ENCODE peak calls at places on chromosomes 5 and 9, in seven cellular contexts. One of them, this sample, is unnamed.

GRCh38 chr9:95641591-95641990 is 124.8 kb upstream of the PTCH1 start:
- DNase-seq in NCI-H1105 treated with DMSO at 0.1 percent for 48 hours: no peak
- DNase-seq in AG20443: no peak
- DNase-seq in gastrocnemius medialis: no peak
- DNase-seq in neural progenitor cell: no peak
- DNase-seq in adrenal gland: peak; percentile 43
- DNase-seq in HTR-8/SVneo: no peak
- DNase-seq in this sample: no peak

GRCh38 chr5:142192799-142193428 is 84.3 kb downstream of the NDFIP1 start:
- DNase-seq in NCI-H1105 treated with DMSO at 0.1 percent for 48 hours: no peak
- DNase-seq in AG20443: no peak
- DNase-seq in gastrocnemius medialis: no peak
- DNase-seq in neural progenitor cell: no peak
- DNase-seq in adrenal gland: peak; percentile 8
- DNase-seq in HTR-8/SVneo: no peak
- DNase-seq in this sample: no peak

GRCh38 chr9:70408393-70409040 is 5.9 kb downstream of the KLF9 start:
- DNase-seq in NCI-H1105 treated with DMSO at 0.1 percent for 48 hours: no peak
- DNase-seq in AG20443: no peak
- DNase-seq in gastrocnemius medialis: no peak
- DNase-seq in neural progenitor cell: no peak
- DNase-seq in adrenal gland: no peak
- DNase-seq in HTR-8/SVneo: no peak
- DNase-seq in this sample: no peak

GRCh38 chr5:124341066-124341943 is 405.1 kb downstream of the ZNF608 start:
- DNase-seq in NCI-H1105 treated with DMSO at 0.1 percent for 48 hours: no peak
- DNase-seq in AG20443: no peak
- DNase-seq in gastrocnemius medialis: no peak
- DNase-seq in neural progenitor cell: no peak
- DNase-seq in adrenal gland: peak; percentile 10
- DNase-seq in HTR-8/SVneo: no peak
- DNase-seq in this sample: no peak

GRCh38 chr9:125521462-125522327 is 185.3 kb downstream of the MAPKAP1 start:
- DNase-seq in NCI-H1105 treated with DMSO at 0.1 percent for 48 hours: no peak
- DNase-seq in AG20443: peak; percentile 83
- DNase-seq in gastrocnemius medialis: no peak
- DNase-seq in neural progenitor cell: no peak
- DNase-seq in adrenal gland: peak; percentile 57
- DNase-seq in HTR-8/SVneo: peak; percentile 64
- DNase-seq in this sample: no peak

GRCh38 chr9:89822996-89823395 is 218.2 kb downstream of the GADD45G start:
- DNase-seq in NCI-H1105 treated with DMSO at 0.1 percent for 48 hours: no peak
- DNase-seq in AG20443: no peak
- DNase-seq in gastrocnemius medialis: no peak
- DNase-seq in neural progenitor cell: no peak
- DNase-seq in adrenal gland: no peak
- DNase-seq in HTR-8/SVneo: no peak
- DNase-seq in this sample: no peak

GRCh38 chr5:947626-948471 is 55.2 kb downstream of the TRIP13 start:
- DNase-seq in NCI-H1105 treated with DMSO at 0.1 percent for 48 hours: no peak
- DNase-seq in AG20443: no peak
- DNase-seq in gastrocnemius medialis: no peak
- DNase-seq in neural progenitor cell: no peak
- DNase-seq in adrenal gland: no peak
- DNase-seq in HTR-8/SVneo: no peak
- DNase-seq in this sample: no peak

GRCh38 chr9:114847492-114848417 is 41.9 kb upstream of the TNFSF15 start:
- DNase-seq in NCI-H1105 treated with DMSO at 0.1 percent for 48 hours: no peak
- DNase-seq in AG20443: no peak
- DNase-seq in gastrocnemius medialis: no peak
- DNase-seq in neural progenitor cell: no peak
- DNase-seq in adrenal gland: no peak
- DNase-seq in HTR-8/SVneo: no peak
- DNase-seq in this sample: no peak

GRCh38 chr9:125241863-125242739 is 958 bp upstream of the HSPA5 start:
- DNase-seq in NCI-H1105 treated with DMSO at 0.1 percent for 48 hours: no peak
- DNase-seq in AG20443: peak; percentile 30
- DNase-seq in gastrocnemius medialis: no peak
- DNase-seq in neural progenitor cell: no peak
- DNase-seq in adrenal gland: peak; percentile 42
- DNase-seq in HTR-8/SVneo: no peak
- DNase-seq in this sample: no peak

GRCh38 chr9:5688109-5688508 is 59.2 kb downstream of the RIC1 start:
- DNase-seq in NCI-H1105 treated with DMSO at 0.1 percent for 48 hours: no peak
- DNase-seq in AG20443: no peak
- DNase-seq in gastrocnemius medialis: no peak
- DNase-seq in neural progenitor cell: no peak
- DNase-seq in adrenal gland: peak; percentile 22
- DNase-seq in HTR-8/SVneo: no peak
- DNase-seq in this sample: no peak

GRCh38 chr5:83899351-83899970 is 178.8 kb upstream of the HAPLN1 start:
- DNase-seq in NCI-H1105 treated with DMSO at 0.1 percent for 48 hours: no peak
- DNase-seq in AG20443: no peak
- DNase-seq in gastrocnemius medialis: no peak
- DNase-seq in neural progenitor cell: no peak
- DNase-seq in adrenal gland: no peak
- DNase-seq in HTR-8/SVneo: no peak
- DNase-seq in this sample: no peak

GRCh38 chr9:131279927-131280530 is 3.7 kb upstream of the FAM78A start:
- DNase-seq in NCI-H1105 treated with DMSO at 0.1 percent for 48 hours: no peak
- DNase-seq in AG20443: peak; percentile 37
- DNase-seq in gastrocnemius medialis: no peak
- DNase-seq in neural progenitor cell: no peak
- DNase-seq in adrenal gland: no peak
- DNase-seq in HTR-8/SVneo: no peak
- DNase-seq in this sample: no peak

GRCh38 chr5:35354751-35355150 is 124.5 kb upstream of the PRLR start:
- DNase-seq in NCI-H1105 treated with DMSO at 0.1 percent for 48 hours: no peak
- DNase-seq in AG20443: peak; percentile 55
- DNase-seq in gastrocnemius medialis: no peak
- DNase-seq in neural progenitor cell: no peak
- DNase-seq in adrenal gland: no peak
- DNase-seq in HTR-8/SVneo: peak; percentile 12
- DNase-seq in this sample: no peak

GRCh38 chr5:149432861-149433462 is 53.9 kb upstream of the IL17B start:
- DNase-seq in NCI-H1105 treated with DMSO at 0.1 percent for 48 hours: no peak
- DNase-seq in AG20443: no peak
- DNase-seq in gastrocnemius medialis: no peak
- DNase-seq in neural progenitor cell: no peak
- DNase-seq in adrenal gland: no peak
- DNase-seq in HTR-8/SVneo: no peak
- DNase-seq in this sample: no peak

GRCh38 chr5:115884704-115885103 is 43.0 kb downstream of the AP3S1 start:
- DNase-seq in NCI-H1105 treated with DMSO at 0.1 percent for 48 hours: no peak
- DNase-seq in AG20443: no peak
- DNase-seq in gastrocnemius medialis: no peak
- DNase-seq in neural progenitor cell: no peak
- DNase-seq in adrenal gland: no peak
- DNase-seq in HTR-8/SVneo: no peak
- DNase-seq in this sample: no peak

GRCh38 chr5:14256756-14257393 is 113.7 kb downstream of the TRIO start:
- DNase-seq in NCI-H1105 treated with DMSO at 0.1 percent for 48 hours: no peak
- DNase-seq in AG20443: no peak
- DNase-seq in gastrocnemius medialis: no peak
- DNase-seq in neural progenitor cell: no peak
- DNase-seq in adrenal gland: no peak
- DNase-seq in HTR-8/SVneo: no peak
- DNase-seq in this sample: no peak

GRCh38 chr5:63572751-63573150 is 389.5 kb downstream of the HTR1A start:
- DNase-seq in NCI-H1105 treated with DMSO at 0.1 percent for 48 hours: no peak
- DNase-seq in AG20443: no peak
- DNase-seq in gastrocnemius medialis: no peak
- DNase-seq in neural progenitor cell: no peak
- DNase-seq in adrenal gland: no peak
- DNase-seq in HTR-8/SVneo: no peak
- DNase-seq in this sample: no peak

GRCh38 chr5:219492-219891 is 1.4 kb downstream of the SDHA start:
- DNase-seq in NCI-H1105 treated with DMSO at 0.1 percent for 48 hours: no peak
- DNase-seq in AG20443: peak; percentile 23
- DNase-seq in gastrocnemius medialis: no peak
- DNase-seq in neural progenitor cell: peak; percentile 57
- DNase-seq in adrenal gland: peak; percentile 34
- DNase-seq in HTR-8/SVneo: no peak
- DNase-seq in this sample: no peak

GRCh38 chr9:95498641-95499040 is 18.1 kb downstream of the PTCH1 start:
- DNase-seq in NCI-H1105 treated with DMSO at 0.1 percent for 48 hours: no peak
- DNase-seq in AG20443: no peak
- DNase-seq in gastrocnemius medialis: no peak
- DNase-seq in neural progenitor cell: no peak
- DNase-seq in adrenal gland: no peak
- DNase-seq in HTR-8/SVneo: no peak
- DNase-seq in this sample: no peak

GRCh38 chr9:114588671-114589526 is 1.3 kb downstream of the ATP6V1G1 start:
- DNase-seq in NCI-H1105 treated with DMSO at 0.1 percent for 48 hours: no peak
- DNase-seq in AG20443: peak; percentile 46
- DNase-seq in gastrocnemius medialis: no peak
- DNase-seq in neural progenitor cell: peak; percentile 9
- DNase-seq in adrenal gland: peak; percentile 32
- DNase-seq in HTR-8/SVneo: no peak
- DNase-seq in this sample: no peak

GRCh38 chr9:114551750-114552685 is 35.6 kb upstream of the ATP6V1G1 start:
- DNase-seq in NCI-H1105 treated with DMSO at 0.1 percent for 48 hours: no peak
- DNase-seq in AG20443: peak; percentile 96
- DNase-seq in gastrocnemius medialis: peak; percentile 2
- DNase-seq in neural progenitor cell: no peak
- DNase-seq in adrenal gland: peak; percentile 98
- DNase-seq in HTR-8/SVneo: peak; percentile 95
- DNase-seq in this sample: peak; percentile 93